ENCODE peak calls at places on chromosome 11, in seven cellular contexts. One of them, this sample, is unnamed.

GRCh38 chr11:9726313-9727022 is 62.6 kb downstream of the SWAP70 start:
- DNase-seq in progenitor cell of endocrine pancreas: no peak
- DNase-seq in lower leg skin: no peak
- DNase-seq in brain microvascular endothelial cell: peak; percentile 68
- DNase-seq in DND-41: no peak
- DNase-seq in HFFc6: peak; percentile 61
- DNase-seq in colonic mucosa: no peak
- DNase-seq in this sample: no peak

GRCh38 chr11:69462106-69463045 is 19.1 kb upstream of the LINC01488 start:
- DNase-seq in progenitor cell of endocrine pancreas: no peak
- DNase-seq in lower leg skin: no peak
- DNase-seq in brain microvascular endothelial cell: no peak
- DNase-seq in DND-41: no peak
- DNase-seq in HFFc6: no peak
- DNase-seq in colonic mucosa: peak; percentile 56
- DNase-seq in this sample: no peak

GRCh38 chr11:108872781-108873291 is 208.0 kb downstream of the DDX10 start:
- DNase-seq in progenitor cell of endocrine pancreas: no peak
- DNase-seq in lower leg skin: no peak
- DNase-seq in brain microvascular endothelial cell: no peak
- DNase-seq in DND-41: no peak
- DNase-seq in HFFc6: peak; percentile 10
- DNase-seq in colonic mucosa: no peak
- DNase-seq in this sample: no peak

GRCh38 chr11:20605602-20606091 is 6.2 kb downstream of the SLC6A5 start:
- DNase-seq in progenitor cell of endocrine pancreas: no peak
- DNase-seq in lower leg skin: no peak
- DNase-seq in brain microvascular endothelial cell: no peak
- DNase-seq in DND-41: no peak
- DNase-seq in HFFc6: no peak
- DNase-seq in colonic mucosa: no peak
- DNase-seq in this sample: no peak

GRCh38 chr11:118152020-118152551 is 537 bp downstream of the SCN4B start:
- DNase-seq in progenitor cell of endocrine pancreas: no peak
- DNase-seq in lower leg skin: no peak
- DNase-seq in brain microvascular endothelial cell: no peak
- DNase-seq in DND-41: no peak
- DNase-seq in HFFc6: no peak
- DNase-seq in colonic mucosa: no peak
- DNase-seq in this sample: no peak

GRCh38 chr11:2312232-2313042 is 10.6 kb downstream of the TSPAN32 start:
- DNase-seq in progenitor cell of endocrine pancreas: no peak
- DNase-seq in lower leg skin: peak; percentile 86
- DNase-seq in brain microvascular endothelial cell: peak; percentile 16
- DNase-seq in DND-41: no peak
- DNase-seq in HFFc6: peak; percentile 57
- DNase-seq in colonic mucosa: no peak
- DNase-seq in this sample: no peak

GRCh38 chr11:112778091-112778889 is 182.9 kb upstream of the NCAM1 start:
- DNase-seq in progenitor cell of endocrine pancreas: no peak
- DNase-seq in lower leg skin: peak; percentile 61
- DNase-seq in brain microvascular endothelial cell: no peak
- DNase-seq in DND-41: no peak
- DNase-seq in HFFc6: no peak
- DNase-seq in colonic mucosa: no peak
- DNase-seq in this sample: no peak

GRCh38 chr11:94402355-94402754 is 1.1 kb upstream of the GPR83 start:
- DNase-seq in progenitor cell of endocrine pancreas: no peak
- DNase-seq in lower leg skin: no peak
- DNase-seq in brain microvascular endothelial cell: no peak
- DNase-seq in DND-41: no peak
- DNase-seq in HFFc6: no peak
- DNase-seq in colonic mucosa: no peak
- DNase-seq in this sample: no peak

GRCh38 chr11:34749666-34750659 is 129.1 kb downstream of the EHF start:
- DNase-seq in progenitor cell of endocrine pancreas: no peak
- DNase-seq in lower leg skin: peak; percentile 96
- DNase-seq in brain microvascular endothelial cell: peak; percentile 74
- DNase-seq in DND-41: no peak
- DNase-seq in HFFc6: peak; percentile 54
- DNase-seq in colonic mucosa: no peak
- DNase-seq in this sample: no peak

GRCh38 chr11:8127442-8127841 is 41.4 kb downstream of the RIC3 start:
- DNase-seq in progenitor cell of endocrine pancreas: no peak
- DNase-seq in lower leg skin: no peak
- DNase-seq in brain microvascular endothelial cell: no peak
- DNase-seq in DND-41: no peak
- DNase-seq in HFFc6: no peak
- DNase-seq in colonic mucosa: no peak
- DNase-seq in this sample: no peak

GRCh38 chr11:60872124-60872951 is 5.0 kb downstream of the ZP1 start:
- DNase-seq in progenitor cell of endocrine pancreas: no peak
- DNase-seq in lower leg skin: peak; percentile 74
- DNase-seq in brain microvascular endothelial cell: peak; percentile 76
- DNase-seq in DND-41: peak; percentile 72
- DNase-seq in HFFc6: no peak
- DNase-seq in colonic mucosa: peak; percentile 37
- DNase-seq in this sample: no peak

GRCh38 chr11:107370390-107370789 is 87.2 kb downstream of the CWF19L2 start:
- DNase-seq in progenitor cell of endocrine pancreas: no peak
- DNase-seq in lower leg skin: no peak
- DNase-seq in brain microvascular endothelial cell: no peak
- DNase-seq in DND-41: no peak
- DNase-seq in HFFc6: no peak
- DNase-seq in colonic mucosa: no peak
- DNase-seq in this sample: no peak

GRCh38 chr11:46520971-46521745 is 72.7 kb downstream of the AMBRA1 start:
- DNase-seq in progenitor cell of endocrine pancreas: no peak
- DNase-seq in lower leg skin: no peak
- DNase-seq in brain microvascular endothelial cell: peak; percentile 34
- DNase-seq in DND-41: no peak
- DNase-seq in HFFc6: peak; percentile 78
- DNase-seq in colonic mucosa: no peak
- DNase-seq in this sample: no peak

GRCh38 chr11:46524201-46524600 is 69.6 kb downstream of the AMBRA1 start:
- DNase-seq in progenitor cell of endocrine pancreas: no peak
- DNase-seq in lower leg skin: no peak
- DNase-seq in brain microvascular endothelial cell: no peak
- DNase-seq in DND-41: no peak
- DNase-seq in HFFc6: no peak
- DNase-seq in colonic mucosa: peak; percentile 78
- DNase-seq in this sample: no peak

GRCh38 chr11:46522682-46523281 is 71.0 kb downstream of the AMBRA1 start:
- DNase-seq in progenitor cell of endocrine pancreas: no peak
- DNase-seq in lower leg skin: no peak
- DNase-seq in brain microvascular endothelial cell: no peak
- DNase-seq in DND-41: no peak
- DNase-seq in HFFc6: no peak
- DNase-seq in colonic mucosa: no peak
- DNase-seq in this sample: no peak

GRCh38 chr11:46523290-46523689 is 70.5 kb downstream of the AMBRA1 start:
- DNase-seq in progenitor cell of endocrine pancreas: no peak
- DNase-seq in lower leg skin: no peak
- DNase-seq in brain microvascular endothelial cell: no peak
- DNase-seq in DND-41: no peak
- DNase-seq in HFFc6: no peak
- DNase-seq in colonic mucosa: no peak
- DNase-seq in this sample: no peak

DNA sequence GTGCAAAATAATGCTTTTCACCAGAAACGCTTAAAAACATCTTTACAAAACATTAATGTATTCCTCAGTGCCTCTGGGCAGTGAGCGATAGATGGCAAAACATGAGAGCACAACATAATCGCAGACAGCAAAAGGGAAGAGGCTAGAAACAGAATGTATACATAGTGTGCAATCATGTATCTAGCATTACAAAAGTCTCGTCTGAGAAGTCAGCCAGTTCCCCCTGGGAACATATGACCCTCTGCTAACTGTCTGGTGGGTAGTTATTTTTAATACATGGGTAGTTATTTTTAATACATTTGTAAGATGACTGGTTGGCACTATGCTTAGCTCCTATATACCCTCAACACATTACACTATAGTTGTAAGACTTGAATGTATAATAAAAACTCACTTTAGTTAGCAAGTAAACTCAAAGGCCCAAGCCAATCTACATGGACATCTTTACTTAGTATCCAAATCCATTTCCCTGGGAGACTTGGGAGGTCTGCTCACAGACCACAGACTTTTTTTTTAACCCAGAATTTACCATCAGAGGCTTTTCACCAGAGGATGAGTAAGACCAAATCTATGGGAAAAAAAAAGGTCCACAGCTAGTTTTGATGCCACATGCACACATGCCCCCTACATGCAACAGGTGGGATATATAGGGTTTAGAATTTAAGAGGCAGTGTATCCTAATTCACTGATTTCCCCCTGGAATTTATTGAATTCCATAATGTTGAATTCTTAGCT is 71.7 kb downstream of the AMBRA1 start:
- DNase-seq in progenitor cell of endocrine pancreas: no peak
- DNase-seq in lower leg skin: no peak
- DNase-seq in brain microvascular endothelial cell: peak; percentile 30
- DNase-seq in DND-41: no peak
- DNase-seq in HFFc6: peak; percentile 22
- DNase-seq in colonic mucosa: no peak
- DNase-seq in this sample: no peak
- TF ChIP-seq CTCF in progenitor cell of endocrine pancreas: peak; percentile 56
- TF ChIP-seq CTCF in lower leg skin: no peak
- TF ChIP-seq CTCF in brain microvascular endothelial cell: peak; percentile 60
- TF ChIP-seq CTCF in DND-41: no peak
- TF ChIP-seq CTCF in HFFc6: peak; percentile 70
- TF ChIP-seq CTCF in colonic mucosa: no peak
- TF ChIP-seq CTCF in this sample: no peak

DNA sequence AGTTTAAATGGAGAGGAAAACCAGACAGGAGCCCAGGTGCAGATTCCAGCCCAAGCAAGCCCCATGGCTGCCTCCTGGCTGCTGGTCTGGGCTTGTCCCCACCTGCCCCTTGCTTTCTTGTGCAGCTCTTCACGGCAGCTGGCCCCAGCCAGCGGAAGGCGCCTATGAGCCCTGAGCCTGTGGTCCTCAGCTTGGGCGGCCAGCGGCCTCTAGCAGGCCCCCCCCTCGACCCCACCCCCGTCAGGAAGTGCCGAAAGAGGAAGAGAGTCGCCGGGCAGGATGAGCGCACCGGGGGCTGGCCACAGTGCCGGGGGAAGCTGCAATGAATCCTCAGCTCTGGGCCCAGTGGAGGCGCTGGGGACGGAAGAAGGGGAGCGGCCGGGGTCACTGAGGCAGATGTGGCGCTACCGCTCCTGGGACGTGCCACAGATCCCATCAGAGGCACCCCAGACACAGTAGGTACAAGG is 2.1 kb upstream of the DGKZ start:
- DNase-seq in progenitor cell of endocrine pancreas: no peak
- DNase-seq in lower leg skin: peak; percentile 93
- DNase-seq in brain microvascular endothelial cell: no peak
- DNase-seq in DND-41: no peak
- DNase-seq in HFFc6: no peak
- DNase-seq in colonic mucosa: no peak
- DNase-seq in this sample: no peak
- TF ChIP-seq CTCF in progenitor cell of endocrine pancreas: no peak
- TF ChIP-seq CTCF in lower leg skin: no peak
- TF ChIP-seq CTCF in brain microvascular endothelial cell: no peak
- TF ChIP-seq CTCF in DND-41: no peak
- TF ChIP-seq CTCF in HFFc6: no peak
- TF ChIP-seq CTCF in colonic mucosa: no peak
- TF ChIP-seq CTCF in this sample: no peak

GRCh38 chr11:110434952-110435779 is 5.4 kb downstream of the FDX1 start:
- DNase-seq in progenitor cell of endocrine pancreas: no peak
- DNase-seq in lower leg skin: no peak
- DNase-seq in brain microvascular endothelial cell: no peak
- DNase-seq in DND-41: no peak
- DNase-seq in HFFc6: no peak
- DNase-seq in colonic mucosa: peak; percentile 23
- DNase-seq in this sample: no peak
- TF ChIP-seq CTCF in progenitor cell of endocrine pancreas: peak; percentile 41
- TF ChIP-seq CTCF in lower leg skin: no peak
- TF ChIP-seq CTCF in brain microvascular endothelial cell: peak; percentile 45
- TF ChIP-seq CTCF in DND-41: peak; percentile 41
- TF ChIP-seq CTCF in HFFc6: peak; percentile 67
- TF ChIP-seq CTCF in colonic mucosa: peak; percentile 14
- TF ChIP-seq CTCF in this sample: no peak

GRCh38 chr11:28657378-28658030 is 549.3 kb downstream of the METTL15 start:
- DNase-seq in progenitor cell of endocrine pancreas: no peak
- DNase-seq in lower leg skin: no peak
- DNase-seq in brain microvascular endothelial cell: no peak
- DNase-seq in DND-41: no peak
- DNase-seq in HFFc6: peak; percentile 61
- DNase-seq in colonic mucosa: no peak
- DNase-seq in this sample: no peak

GRCh38 chr11:28659716-28660348 is 551.6 kb downstream of the METTL15 start:
- DNase-seq in progenitor cell of endocrine pancreas: no peak
- DNase-seq in lower leg skin: no peak
- DNase-seq in brain microvascular endothelial cell: no peak
- DNase-seq in DND-41: no peak
- DNase-seq in HFFc6: no peak
- DNase-seq in colonic mucosa: no peak
- DNase-seq in this sample: no peak

GRCh38 chr11:28649922-28650321 is 541.7 kb downstream of the METTL15 start:
- DNase-seq in progenitor cell of endocrine pancreas: no peak
- DNase-seq in lower leg skin: no peak
- DNase-seq in brain microvascular endothelial cell: no peak
- DNase-seq in DND-41: no peak
- DNase-seq in HFFc6: no peak
- DNase-seq in colonic mucosa: no peak
- DNase-seq in this sample: no peak

DNA sequence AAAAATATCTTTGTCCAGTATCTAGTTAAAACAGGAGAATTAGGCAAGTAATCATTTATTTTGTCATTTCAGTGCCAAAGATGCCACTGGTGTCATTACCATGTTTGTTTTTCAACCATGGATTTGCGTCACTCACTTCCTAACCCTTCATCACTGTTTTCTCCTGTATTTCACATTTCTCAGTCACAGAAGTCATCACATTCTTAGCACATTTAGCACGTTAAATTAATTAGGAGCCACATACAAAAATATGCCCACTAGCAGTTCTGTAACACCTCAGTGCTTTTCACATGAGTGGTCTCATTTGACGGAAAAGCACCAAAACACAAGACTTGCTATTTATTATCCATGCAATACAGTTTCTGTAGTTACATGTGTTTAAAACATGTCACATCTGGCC is 546.0 kb downstream of the METTL15 start:
- DNase-seq in progenitor cell of endocrine pancreas: no peak
- DNase-seq in lower leg skin: no peak
- DNase-seq in brain microvascular endothelial cell: no peak
- DNase-seq in DND-41: no peak
- DNase-seq in HFFc6: no peak
- DNase-seq in colonic mucosa: no peak
- DNase-seq in this sample: no peak
- TF ChIP-seq CTCF in progenitor cell of endocrine pancreas: no peak
- TF ChIP-seq CTCF in lower leg skin: no peak
- TF ChIP-seq CTCF in brain microvascular endothelial cell: no peak
- TF ChIP-seq CTCF in DND-41: no peak
- TF ChIP-seq CTCF in HFFc6: no peak
- TF ChIP-seq CTCF in colonic mucosa: no peak
- TF ChIP-seq CTCF in this sample: no peak

GRCh38 chr11:127074151-127074761 is 73.7 kb upstream of the KIRREL3 start:
- DNase-seq in progenitor cell of endocrine pancreas: no peak
- DNase-seq in lower leg skin: no peak
- DNase-seq in brain microvascular endothelial cell: peak; percentile 9
- DNase-seq in DND-41: peak; percentile 81
- DNase-seq in HFFc6: peak; percentile 71
- DNase-seq in colonic mucosa: peak; percentile 37
- DNase-seq in this sample: no peak
- TF ChIP-seq CTCF in progenitor cell of endocrine pancreas: peak; percentile 51
- TF ChIP-seq CTCF in lower leg skin: no peak
- TF ChIP-seq CTCF in brain microvascular endothelial cell: peak; percentile 54
- TF ChIP-seq CTCF in DND-41: peak; percentile 69
- TF ChIP-seq CTCF in HFFc6: peak; percentile 77
- TF ChIP-seq CTCF in colonic mucosa: no peak
- TF ChIP-seq CTCF in this sample: no peak

GRCh38 chr11:79610678-79611077 is 169.8 kb upstream of the TENM4 start:
- DNase-seq in progenitor cell of endocrine pancreas: no peak
- DNase-seq in lower leg skin: no peak
- DNase-seq in brain microvascular endothelial cell: no peak
- DNase-seq in DND-41: no peak
- DNase-seq in HFFc6: no peak
- DNase-seq in colonic mucosa: no peak
- DNase-seq in this sample: no peak
- TF ChIP-seq CTCF in progenitor cell of endocrine pancreas: peak; percentile 35
- TF ChIP-seq CTCF in lower leg skin: no peak
- TF ChIP-seq CTCF in brain microvascular endothelial cell: peak; percentile 4
- TF ChIP-seq CTCF in DND-41: no peak
- TF ChIP-seq CTCF in HFFc6: peak; percentile 42
- TF ChIP-seq CTCF in colonic mucosa: no peak
- TF ChIP-seq CTCF in this sample: no peak